ENCODE peak calls at places on chromosomes 5 and 9, in five cellular contexts. Z is colonic mucosa, R is AG09309, T is cerebellar cortex, Y is T-cell. S is an unnamed sample.

GRCh38 chr9:16368425-16369087 is 501.9 kb downstream of the BNC2 start:
- DNase-seq in Z (no peak), R (no peak), T (no peak), Y (no peak), S (peak; percentile 60)

GRCh38 chr9:35842020-35842745 is 13.2 kb downstream of the TMEM8B start:
- DNase-seq in Z (no peak), R (no peak), T (no peak), Y (no peak), S (no peak)

GRCh38 chr5:76299592-76299991 is 103.5 kb upstream of the IQGAP2 start:
- DNase-seq in Z (no peak), R (no peak), T (no peak), Y (no peak), S (no peak)

GRCh38 chr5:139177809-139178581 is 20.2 kb downstream of the SIL1 start:
- DNase-seq in Z (peak; percentile 50), R (no peak), T (peak; percentile 98), Y (no peak), S (no peak)

GRCh38 chr5:95440825-95441224 is 49.7 kb downstream of the FAM81B start:
- DNase-seq in Z (no peak), R (no peak), T (no peak), Y (no peak), S (no peak)

GRCh38 chr9:14323083-14323968 is 9.4 kb upstream of the NFIB start:
- DNase-seq in Z (no peak), R (no peak), T (peak; percentile 57), Y (no peak), S (no peak)

GRCh38 chr9:93058357-93059096 is at the start of gene SUSD3:
- DNase-seq in Z (peak; percentile 77), R (no peak), T (no peak), Y (peak; percentile 53), S (no peak)

GRCh38 chr5:125848746-125849145 is 574.5 kb upstream of the GRAMD2B start:
- DNase-seq in Z (no peak), R (no peak), T (no peak), Y (no peak), S (no peak)

GRCh38 chr9:16039988-16040761 is 487.3 kb downstream of the CCDC171 start:
- DNase-seq in Z (no peak), R (no peak), T (peak; percentile 4), Y (no peak), S (no peak)

GRCh38 chr5:59484618-59485017 is 408.9 kb downstream of the PDE4D start:
- DNase-seq in Z (no peak), R (no peak), T (no peak), Y (no peak), S (no peak)